ENCODE peak calls at places on chromosomes 11 and 22, in four cellular contexts. J is mesothelial cell of epicardium; G is naive thymus-derived CD8-positive, alpha-beta T cell; X is GDM1. U is an unnamed sample.

GRCh38 chr11:75429641-75429901 is 3.4 kb downstream of the KLHL35 start:
- DNase-seq in G (no peak), X (no peak), J (no peak), U (no peak)

GRCh38 chr11:9462806-9463537 is 2.2 kb downstream of the ZNF143 start:
- DNase-seq in G (no peak), X (no peak), J (no peak), U (peak)

GRCh38 chr11:110335358-110335757 is 38.9 kb upstream of the RDX start:
- DNase-seq in X (no peak), J (no peak), G (no peak), U (no peak)

GRCh38 chr11:10800292-10800691 is 8.4 kb downstream of the EIF4G2 start:
- DNase-seq in J (no peak), G (no peak), X (no peak), U (no peak)

GRCh38 chr11:12831471-12832202 is 157.4 kb downstream of the TEAD1 start:
- DNase-seq in G (no peak), X (no peak), J (no peak), U (no peak)

GRCh38 chr11:120034881-120035620 is 102.9 kb downstream of the TRIM29 start:
- DNase-seq in J (no peak), G (no peak), X (no peak), U (no peak)

GRCh38 chr22:46761017-46761416 is 1.4 kb upstream of the TBC1D22A start:
- DNase-seq in X (no peak), J (no peak), G (no peak), U (no peak)

GRCh38 chr22:48121984-48122383 is 1359.5 kb downstream of the TBC1D22A start:
- DNase-seq in G (no peak), X (no peak), J (no peak), U (no peak)

GRCh38 chr22:23777776-23778575 is 5.3 kb downstream of the MMP11 start:
- DNase-seq in X (no peak), J (no peak), G (no peak), U (no peak)

GRCh38 chr22:24875862-24876506 is 70.0 kb downstream of the SGSM1 start:
- DNase-seq in G (no peak), J (peak), X (no peak), U (no peak)

GRCh38 chr11:12185914-12186313 is 75.5 kb downstream of the MICAL2 start:
- DNase-seq in J (no peak), G (no peak), X (no peak), U (no peak)

GRCh38 chr11:117884994-117885393 is 8.5 kb upstream of the FXYD6 start:
- DNase-seq in X (no peak), G (no peak), J (no peak), U (no peak)

GRCh38 chr11:13029872-13030271 is 20.8 kb downstream of the RASSF10 start:
- DNase-seq in X (no peak), G (no peak), J (no peak), U (no peak)

GRCh38 chr22:36332623-36333331 is 55.0 kb downstream of the MYH9 start:
- DNase-seq in J (no peak), G (peak), X (peak), U (peak)

GRCh38 chr11:35347921-35348331 is 71.4 kb downstream of the SLC1A2 start:
- DNase-seq in G (no peak), J (no peak), X (no peak), U (no peak)

GRCh38 chr11:60942970-60943565 is 8.9 kb downstream of the SLC15A3 start:
- DNase-seq in G (no peak), X (no peak), J (no peak), U (no peak)

GRCh38 chr22:32995335-32995734 is 62.8 kb downstream of the SYN3 start:
- DNase-seq in G (no peak), J (no peak), X (no peak), U (no peak)